ENCODE peak calls at places on chromosomes 12 and 14, in five cellular contexts. One of them, this sample, is unnamed.

GRCh38 chr12:220946-221550 is 7.1 kb upstream of the SLC6A12 start:
- DNase-seq in uterus: no peak
- DNase-seq in glutamatergic neuron: no peak
- DNase-seq in left lung: no peak
- DNase-seq in HFF-Myc: no peak
- DNase-seq in this sample: no peak

GRCh38 chr12:117076410-117077372 is 22.5 kb downstream of the TESC start:
- DNase-seq in uterus: no peak
- DNase-seq in glutamatergic neuron: peak; percentile 4
- DNase-seq in left lung: no peak
- DNase-seq in HFF-Myc: no peak
- DNase-seq in this sample: no peak

GRCh38 chr12:974281-974862 is 16.7 kb upstream of the ERC1 start:
- DNase-seq in uterus: no peak
- DNase-seq in glutamatergic neuron: no peak
- DNase-seq in left lung: no peak
- DNase-seq in HFF-Myc: no peak
- DNase-seq in this sample: no peak

GRCh38 chr12:124098887-124099286 is 125.9 kb downstream of the ZNF664 start:
- DNase-seq in uterus: no peak
- DNase-seq in glutamatergic neuron: no peak
- DNase-seq in left lung: no peak
- DNase-seq in HFF-Myc: no peak
- DNase-seq in this sample: no peak

GRCh38 chr12:114163766-114164165 is 197.6 kb upstream of the RBM19 start:
- DNase-seq in uterus: no peak
- DNase-seq in glutamatergic neuron: no peak
- DNase-seq in left lung: no peak
- DNase-seq in HFF-Myc: peak; percentile 94
- DNase-seq in this sample: peak; percentile 98

GRCh38 chr14:51513281-51513680 is 138.4 kb upstream of the FRMD6 start:
- DNase-seq in uterus: no peak
- DNase-seq in glutamatergic neuron: no peak
- DNase-seq in left lung: no peak
- DNase-seq in HFF-Myc: no peak
- DNase-seq in this sample: peak; percentile 32

GRCh38 chr14:23034498-23035302 is at the start of gene PSMB5:
- DNase-seq in uterus: peak; percentile 93
- DNase-seq in glutamatergic neuron: peak; percentile 82
- DNase-seq in left lung: peak; percentile 91
- DNase-seq in HFF-Myc: peak; percentile 90
- DNase-seq in this sample: peak; percentile 93

GRCh38 chr12:12503384-12504078 is 59.1 kb downstream of the DUSP16 start:
- DNase-seq in uterus: no peak
- DNase-seq in glutamatergic neuron: no peak
- DNase-seq in left lung: no peak
- DNase-seq in HFF-Myc: no peak
- DNase-seq in this sample: no peak

GRCh38 chr12:113697646-113698504 is 226.2 kb upstream of the LHX5 start:
- DNase-seq in uterus: no peak
- DNase-seq in glutamatergic neuron: peak; percentile 79
- DNase-seq in left lung: no peak
- DNase-seq in HFF-Myc: no peak
- DNase-seq in this sample: no peak

GRCh38 chr12:108765289-108765764 is 34.0 kb upstream of the CORO1C start:
- DNase-seq in uterus: no peak
- DNase-seq in glutamatergic neuron: no peak
- DNase-seq in left lung: no peak
- DNase-seq in HFF-Myc: no peak
- DNase-seq in this sample: no peak

GRCh38 chr14:98923596-98923995 is 348.4 kb downstream of the BCL11B start:
- DNase-seq in uterus: no peak
- DNase-seq in glutamatergic neuron: no peak
- DNase-seq in left lung: no peak
- DNase-seq in HFF-Myc: no peak
- DNase-seq in this sample: no peak

GRCh38 chr12:93720559-93720958 is 43.4 kb downstream of the CRADD start:
- DNase-seq in uterus: no peak
- DNase-seq in glutamatergic neuron: no peak
- DNase-seq in left lung: no peak
- DNase-seq in HFF-Myc: no peak
- DNase-seq in this sample: no peak

GRCh38 chr12:109752117-109753053 is 38.8 kb downstream of the FAM222A start:
- DNase-seq in uterus: no peak
- DNase-seq in glutamatergic neuron: peak; percentile 14
- DNase-seq in left lung: peak; percentile 15
- DNase-seq in HFF-Myc: no peak
- DNase-seq in this sample: no peak

GRCh38 chr14:75274899-75275569 is 3.6 kb upstream of the FOS start:
- DNase-seq in uterus: no peak
- DNase-seq in glutamatergic neuron: no peak
- DNase-seq in left lung: peak; percentile 87
- DNase-seq in HFF-Myc: no peak
- DNase-seq in this sample: no peak

GRCh38 chr12:110344657-110345056 is 58.9 kb downstream of the ANAPC7 start:
- DNase-seq in uterus: no peak
- DNase-seq in glutamatergic neuron: no peak
- DNase-seq in left lung: no peak
- DNase-seq in HFF-Myc: no peak
- DNase-seq in this sample: no peak

GRCh38 chr12:49962861-49963765 is 1.4 kb downstream of the AQP5 start:
- DNase-seq in uterus: no peak
- DNase-seq in glutamatergic neuron: no peak
- DNase-seq in left lung: peak; percentile 81
- DNase-seq in HFF-Myc: no peak
- DNase-seq in this sample: no peak

GRCh38 chr14:75982724-75983358 is 1.0 kb upstream of the TGFB3 start:
- DNase-seq in uterus: peak; percentile 72
- DNase-seq in glutamatergic neuron: no peak
- DNase-seq in left lung: peak; percentile 69
- DNase-seq in HFF-Myc: no peak
- DNase-seq in this sample: peak; percentile 11

GRCh38 chr12:45893240-45893639 is 97.1 kb downstream of the SCAF11 start:
- DNase-seq in uterus: no peak
- DNase-seq in glutamatergic neuron: no peak
- DNase-seq in left lung: no peak
- DNase-seq in HFF-Myc: peak; percentile 10
- DNase-seq in this sample: no peak

GRCh38 chr12:88393017-88393767 is 187.1 kb downstream of the KITLG start:
- DNase-seq in uterus: no peak
- DNase-seq in glutamatergic neuron: no peak
- DNase-seq in left lung: no peak
- DNase-seq in HFF-Myc: no peak
- DNase-seq in this sample: no peak

GRCh38 chr12:95611676-95612309 is 60.5 kb upstream of the USP44 start:
- DNase-seq in uterus: no peak
- DNase-seq in glutamatergic neuron: no peak
- DNase-seq in left lung: no peak
- DNase-seq in HFF-Myc: no peak
- DNase-seq in this sample: no peak

DNA sequence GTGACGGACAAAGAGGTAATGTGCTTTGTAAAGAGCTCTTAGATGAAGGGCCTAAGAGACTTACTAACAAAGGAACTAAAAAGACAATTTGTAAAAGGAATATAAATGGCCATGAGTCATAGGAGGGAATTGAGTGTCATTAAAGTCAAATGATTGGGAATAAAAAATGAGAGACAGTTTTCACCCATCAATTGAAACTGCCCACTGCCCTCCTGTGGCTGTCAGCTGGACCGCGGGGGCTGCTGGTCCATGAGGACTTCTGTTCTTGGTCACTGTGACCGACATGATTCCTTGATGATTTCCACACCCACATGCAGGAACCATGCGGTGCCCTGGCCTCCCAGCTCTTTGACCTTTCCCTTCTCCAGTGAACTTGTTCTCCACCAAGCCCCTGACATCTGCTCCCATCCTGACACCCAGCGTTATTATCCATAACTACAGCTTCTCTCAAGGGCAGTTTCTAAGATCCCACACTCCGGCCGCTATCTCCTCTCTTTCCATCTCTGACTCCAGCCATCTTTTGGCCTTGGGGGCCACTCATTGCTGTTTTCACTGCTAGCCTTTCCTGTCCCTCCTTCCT is 48.4 kb downstream of the C12orf75 start:
- DNase-seq in uterus: no peak
- DNase-seq in glutamatergic neuron: peak; percentile 25
- DNase-seq in left lung: no peak
- DNase-seq in HFF-Myc: no peak
- DNase-seq in this sample: no peak
- TF ChIP-seq CTCF in uterus: no peak
- TF ChIP-seq CTCF in glutamatergic neuron: no peak
- TF ChIP-seq CTCF in left lung: no peak
- TF ChIP-seq CTCF in HFF-Myc: peak; percentile 41
- TF ChIP-seq CTCF in this sample: peak; percentile 62

DNA sequence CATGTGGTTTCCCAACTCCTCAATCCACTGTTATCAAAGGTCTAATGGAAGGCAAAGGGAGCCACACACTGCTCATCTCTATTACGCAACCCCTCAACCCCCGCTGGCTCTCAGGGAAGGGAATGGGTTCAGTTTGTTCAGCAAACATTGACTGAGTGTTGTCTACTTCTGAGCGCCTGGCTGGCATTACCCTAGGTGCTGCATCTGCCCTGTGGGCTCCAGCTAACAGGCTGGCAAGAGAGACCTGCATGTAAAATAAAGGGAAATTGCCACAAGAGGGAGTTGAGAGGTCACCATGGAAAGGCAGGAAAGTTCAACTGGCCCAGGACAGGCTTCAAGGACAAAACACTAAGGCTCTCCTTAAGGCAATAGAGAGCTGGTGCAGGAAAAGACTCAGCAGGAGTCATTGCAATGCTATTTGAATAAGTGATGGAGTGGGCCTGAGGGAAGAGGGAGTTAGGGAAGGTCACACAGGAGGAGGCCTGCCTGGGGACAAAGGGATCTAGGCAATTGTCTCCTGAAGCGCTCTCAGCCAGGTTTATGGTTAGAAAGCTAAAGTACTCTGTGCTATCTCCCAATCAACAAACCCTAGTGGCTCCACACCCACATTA is 5.5 kb upstream of the ZNF740 start:
- DNase-seq in uterus: no peak
- DNase-seq in glutamatergic neuron: no peak
- DNase-seq in left lung: no peak
- DNase-seq in HFF-Myc: no peak
- DNase-seq in this sample: peak; percentile 48
- TF ChIP-seq CTCF in uterus: no peak
- TF ChIP-seq CTCF in glutamatergic neuron: peak; percentile 15
- TF ChIP-seq CTCF in left lung: no peak
- TF ChIP-seq CTCF in HFF-Myc: peak; percentile 16
- TF ChIP-seq CTCF in this sample: peak; percentile 61

GRCh38 chr12:96986883-96987523 is 79.9 kb downstream of the NEDD1 start:
- DNase-seq in uterus: no peak
- DNase-seq in glutamatergic neuron: no peak
- DNase-seq in left lung: no peak
- DNase-seq in HFF-Myc: no peak
- DNase-seq in this sample: peak; percentile 7
- TF ChIP-seq CTCF in uterus: no peak
- TF ChIP-seq CTCF in glutamatergic neuron: peak; percentile 41
- TF ChIP-seq CTCF in left lung: peak; percentile 34
- TF ChIP-seq CTCF in HFF-Myc: peak; percentile 35
- TF ChIP-seq CTCF in this sample: peak; percentile 82

GRCh38 chr12:121209629-121210572 is at the start of gene P2RX4:
- DNase-seq in uterus: peak; percentile 88
- DNase-seq in glutamatergic neuron: peak; percentile 85
- DNase-seq in left lung: peak; percentile 92
- DNase-seq in HFF-Myc: no peak
- DNase-seq in this sample: peak; percentile 65
- TF ChIP-seq CTCF in uterus: peak; percentile 33
- TF ChIP-seq CTCF in glutamatergic neuron: no peak
- TF ChIP-seq CTCF in left lung: no peak
- TF ChIP-seq CTCF in HFF-Myc: peak; percentile 14
- TF ChIP-seq CTCF in this sample: peak; percentile 60

GRCh38 chr12:106142591-106143261 is 4.0 kb upstream of the NUAK1 start:
- DNase-seq in uterus: no peak
- DNase-seq in glutamatergic neuron: no peak
- DNase-seq in left lung: no peak
- DNase-seq in HFF-Myc: no peak
- DNase-seq in this sample: no peak
- TF ChIP-seq CTCF in uterus: no peak
- TF ChIP-seq CTCF in glutamatergic neuron: no peak
- TF ChIP-seq CTCF in left lung: no peak
- TF ChIP-seq CTCF in HFF-Myc: no peak
- TF ChIP-seq CTCF in this sample: no peak

DNA sequence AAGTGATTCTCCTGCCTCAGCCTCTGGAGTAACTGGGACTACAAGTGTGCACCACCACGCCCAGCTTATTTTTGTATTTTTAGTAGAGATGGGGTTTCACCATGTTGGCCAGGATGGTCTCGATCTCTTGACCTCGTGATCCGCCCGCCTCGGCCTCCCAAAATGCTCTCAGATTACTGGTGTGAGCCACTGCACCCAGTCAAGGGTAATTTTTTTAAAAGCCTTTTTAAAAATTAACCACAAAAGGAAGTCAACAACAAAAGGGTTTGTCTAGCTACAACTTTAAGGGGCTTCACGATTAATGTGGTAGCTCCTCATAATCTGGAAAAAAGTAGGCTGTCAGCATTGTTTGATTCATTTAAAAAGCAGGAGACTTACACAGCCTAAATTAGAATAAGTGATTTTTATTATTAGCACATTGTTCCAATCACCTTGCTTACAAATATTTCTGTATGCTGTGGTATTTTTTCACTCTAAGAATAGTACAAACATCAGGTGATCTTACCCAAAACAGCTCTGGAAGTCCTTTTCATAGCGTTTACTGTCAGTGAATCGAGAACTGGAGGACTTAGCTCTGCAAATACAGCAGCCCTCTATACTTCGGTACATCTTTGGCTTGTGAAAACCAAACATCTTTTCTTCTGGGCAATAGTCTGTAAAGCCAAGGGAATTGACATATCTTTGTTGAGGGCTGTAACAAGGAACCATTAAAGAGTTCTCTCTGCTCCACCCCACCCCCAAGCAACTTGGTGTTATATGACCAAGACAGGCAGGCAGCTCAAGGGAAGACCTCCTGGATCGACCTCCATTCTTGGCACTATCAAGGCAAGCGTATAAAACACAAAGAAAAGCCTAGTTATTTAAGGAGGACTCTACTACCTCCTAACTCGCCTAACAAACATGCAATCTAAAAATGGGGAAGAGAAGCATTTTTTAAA is 28.1 kb downstream of the SINHCAF start:
- DNase-seq in uterus: no peak
- DNase-seq in glutamatergic neuron: no peak
- DNase-seq in left lung: no peak
- DNase-seq in HFF-Myc: no peak
- DNase-seq in this sample: no peak
- TF ChIP-seq CTCF in uterus: no peak
- TF ChIP-seq CTCF in glutamatergic neuron: no peak
- TF ChIP-seq CTCF in left lung: no peak
- TF ChIP-seq CTCF in HFF-Myc: no peak
- TF ChIP-seq CTCF in this sample: no peak

This sample was measured in HFFc6.